ENCODE peak calls at places on chromosomes 16 and 17, in nine cellular contexts. V is PC-9; J is activated T-helper 9 cell treated with anti-CD3 and anti-CD28 coated beads, Interleukin-2, amount 50 U/mL, for 16 hours; B is stimulated activated naive B cell treated with anti-CD40 and anti-IgM and Interleukin-4, amounts not matched to agents 10 μg/mL and 1 μg/mL and 100 μg/mL, for 72 hours; K is NT2/D1; W is stimulated activated CD4-positive, alpha-beta T cell treated with anti-CD3 and anti-CD28 coated beads, Interleukin-1b, Interleukin-23, amount 100 ng/mL, for 1 hour; O is astrocyte; X is OCI-LY7; M is NCI-H524. L is an unnamed sample.
A peak's percentile ranks its signal among the peaks of the same experiment; 100 is the strongest.

GRCh38 chr16:85321856-85322271 is 209.6 kb upstream of the CIBAR2 start:
- DNase-seq in J (no peak), X (no peak), W (no peak), O (peak; percentile 89), K (no peak), B (no peak), M (no peak), V (peak; percentile 50), L (no peak)

GRCh38 chr16:88803264-88803987 is at the start of gene CDT1:
- DNase-seq in K (peak; percentile 63), O (peak; percentile 32), V (peak; percentile 89), X (peak; percentile 89), W (peak; percentile 79), M (peak; percentile 64), J (peak; percentile 84), B (peak; percentile 79), L (peak; percentile 31)

GRCh38 chr17:56914641-56915263 is 903 bp upstream of the TRIM25 start:
- DNase-seq in K (no peak), O (no peak), V (no peak), B (no peak), J (no peak), W (no peak), X (no peak), M (no peak), L (no peak)

GRCh38 chr16:81137012-81137335 is 40.8 kb upstream of the GCSH start:
- DNase-seq in O (no peak), X (no peak), V (no peak), M (no peak), K (no peak), W (no peak), J (no peak), B (no peak), L (no peak)

GRCh38 chr16:80816372-80816771 is 12.0 kb upstream of the CDYL2 start:
- DNase-seq in M (no peak), W (no peak), K (no peak), V (no peak), O (no peak), B (no peak), X (no peak), J (no peak), L (no peak)

GRCh38 chr16:23369416-23369815 is 67.3 kb downstream of the SCNN1B start:
- DNase-seq in X (no peak), O (no peak), M (no peak), J (no peak), V (no peak), B (no peak), K (no peak), W (no peak), L (no peak)

GRCh38 chr16:74447578-74447977 is 26.3 kb upstream of the CLEC18B start:
- DNase-seq in J (no peak), K (no peak), M (no peak), B (no peak), O (no peak), V (no peak), W (no peak), X (no peak), L (no peak)

GRCh38 chr16:47258874-47259461 is 115.2 kb upstream of the NETO2 start:
- DNase-seq in O (no peak), W (no peak), V (no peak), K (peak; percentile 11), B (no peak), J (no peak), X (peak; percentile 47), M (peak; percentile 10), L (no peak)

GRCh38 chr17:12282056-12282455 is 261.4 kb downstream of the MAP2K4 start:
- DNase-seq in B (no peak), V (no peak), K (no peak), J (no peak), X (no peak), W (no peak), M (no peak), O (peak; percentile 24), L (no peak)

GRCh38 chr17:17693253-17693954 is 12.1 kb downstream of the RAI1 start:
- DNase-seq in M (peak; percentile 37), X (no peak), B (no peak), W (no peak), V (peak; percentile 70), O (no peak), J (no peak), K (no peak), L (no peak)

GRCh38 chr17:50275279-50275678 is 1.0 kb downstream of the TMEM92 start:
- DNase-seq in J (no peak), K (no peak), B (no peak), M (no peak), V (no peak), O (no peak), X (no peak), W (no peak), L (no peak)

GRCh38 chr17:59840329-59840907 is 52.3 kb downstream of the TUBD1 start:
- DNase-seq in J (no peak), K (peak; percentile 71), M (no peak), W (no peak), B (no peak), X (no peak), O (no peak), V (no peak), L (no peak)

GRCh38 chr17:69454051-69454450 is 39.6 kb downstream of the MAP2K6 start:
- DNase-seq in B (no peak), M (no peak), J (no peak), V (no peak), K (no peak), X (no peak), W (no peak), O (no peak), L (no peak)

GRCh38 chr16:82639666-82640336 is 13.0 kb downstream of the CDH13 start:
- DNase-seq in M (peak; percentile 28), W (peak; percentile 39), V (peak; percentile 4), J (peak; percentile 24), O (peak; percentile 41), K (no peak), X (peak; percentile 49), B (no peak), L (peak; percentile 32)

GRCh38 chr17:79969906-79970305 is 65.8 kb downstream of the TBC1D16 start:
- DNase-seq in V (no peak), M (no peak), K (no peak), X (no peak), O (no peak), J (no peak), B (no peak), W (no peak), L (no peak)

GRCh38 chr17:77228224-77229215 is 87.8 kb downstream of the SEC14L1 start:
- DNase-seq in X (no peak), O (no peak), K (no peak), M (peak; percentile 94), J (no peak), W (no peak), B (no peak), V (no peak), L (no peak)

GRCh38 chr17:76869878-76870714 is 1.9 kb downstream of the MGAT5B start:
- DNase-seq in M (no peak), B (no peak), O (no peak), W (no peak), X (no peak), J (no peak), K (no peak), V (no peak), L (no peak)

GRCh38 chr16:87326151-87326571 is 9.0 kb upstream of the C16orf95 start:
- DNase-seq in X (no peak), K (no peak), M (no peak), V (no peak), O (no peak), J (no peak), W (no peak), B (no peak), L (no peak)

GRCh38 chr17:49002331-49002730 is 5.1 kb downstream of the IGF2BP1 start:
- DNase-seq in V (no peak), O (no peak), W (no peak), J (no peak), K (no peak), M (no peak), B (no peak), X (no peak), L (no peak)

L was measured in NCI-H774.